ENCODE peak calls at places on chromosomes 6 and 20, in seven cellular contexts. One of them, this sample, is unnamed.

GRCh38 chr6:87700729-87701675 is 1.0 kb downstream of the AKIRIN2 start:
- DNase-seq in G401: peak; percentile 43
- DNase-seq in amniotic stem cell: no peak
- DNase-seq in NCI-H774: peak; percentile 61
- DNase-seq in hippocampal formation: peak; percentile 30
- DNase-seq in AG09319: peak; percentile 67
- DNase-seq in GM12892: no peak
- DNase-seq in this sample: no peak

GRCh38 chr6:141607956-141608355 is 524.8 kb upstream of the GJE1 start:
- DNase-seq in G401: no peak
- DNase-seq in amniotic stem cell: no peak
- DNase-seq in NCI-H774: no peak
- DNase-seq in hippocampal formation: no peak
- DNase-seq in AG09319: no peak
- DNase-seq in GM12892: no peak
- DNase-seq in this sample: no peak

GRCh38 chr6:139587469-139587868 is 213.0 kb upstream of the CITED2 start:
- DNase-seq in G401: no peak
- DNase-seq in amniotic stem cell: no peak
- DNase-seq in NCI-H774: no peak
- DNase-seq in hippocampal formation: no peak
- DNase-seq in AG09319: no peak
- DNase-seq in GM12892: no peak
- DNase-seq in this sample: peak; percentile 90

GRCh38 chr6:112441607-112442006 is 94.5 kb downstream of the RFPL4B start:
- DNase-seq in G401: no peak
- DNase-seq in amniotic stem cell: no peak
- DNase-seq in NCI-H774: no peak
- DNase-seq in hippocampal formation: no peak
- DNase-seq in AG09319: no peak
- DNase-seq in GM12892: no peak
- DNase-seq in this sample: no peak

GRCh38 chr20:19773471-19773870 is 15.4 kb downstream of the RIN2 start:
- DNase-seq in G401: no peak
- DNase-seq in amniotic stem cell: no peak
- DNase-seq in NCI-H774: no peak
- DNase-seq in hippocampal formation: no peak
- DNase-seq in AG09319: no peak
- DNase-seq in GM12892: no peak
- DNase-seq in this sample: no peak

GRCh38 chr6:168013250-168013915 is 15.9 kb downstream of the KIF25 start:
- DNase-seq in G401: no peak
- DNase-seq in amniotic stem cell: no peak
- DNase-seq in NCI-H774: no peak
- DNase-seq in hippocampal formation: no peak
- DNase-seq in AG09319: no peak
- DNase-seq in GM12892: no peak
- DNase-seq in this sample: no peak

GRCh38 chr6:113068569-113068968 is 721.4 kb downstream of the RFPL4B start:
- DNase-seq in G401: no peak
- DNase-seq in amniotic stem cell: no peak
- DNase-seq in NCI-H774: no peak
- DNase-seq in hippocampal formation: no peak
- DNase-seq in AG09319: no peak
- DNase-seq in GM12892: no peak
- DNase-seq in this sample: no peak

GRCh38 chr6:13696226-13696625 is 15.4 kb downstream of the RANBP9 start:
- DNase-seq in G401: no peak
- DNase-seq in amniotic stem cell: peak; percentile 60
- DNase-seq in NCI-H774: no peak
- DNase-seq in hippocampal formation: no peak
- DNase-seq in AG09319: peak; percentile 37
- DNase-seq in GM12892: no peak
- DNase-seq in this sample: peak; percentile 84

GRCh38 chr6:40907198-40907701 is 131.8 kb downstream of the UNC5CL start:
- DNase-seq in G401: peak; percentile 50
- DNase-seq in amniotic stem cell: no peak
- DNase-seq in NCI-H774: peak; percentile 52
- DNase-seq in hippocampal formation: no peak
- DNase-seq in AG09319: no peak
- DNase-seq in GM12892: no peak
- DNase-seq in this sample: no peak

GRCh38 chr6:53250761-53251672 is 97.7 kb downstream of the ELOVL5 start:
- DNase-seq in G401: no peak
- DNase-seq in amniotic stem cell: peak; percentile 29
- DNase-seq in NCI-H774: no peak
- DNase-seq in hippocampal formation: no peak
- DNase-seq in AG09319: no peak
- DNase-seq in GM12892: no peak
- DNase-seq in this sample: peak; percentile 41

GRCh38 chr20:41657655-41658054 is 39.5 kb upstream of the CHD6 start:
- DNase-seq in G401: no peak
- DNase-seq in amniotic stem cell: no peak
- DNase-seq in NCI-H774: no peak
- DNase-seq in hippocampal formation: no peak
- DNase-seq in AG09319: no peak
- DNase-seq in GM12892: no peak
- DNase-seq in this sample: no peak

GRCh38 chr6:138662474-138662873 is 111.1 kb upstream of the CCDC28A start:
- DNase-seq in G401: no peak
- DNase-seq in amniotic stem cell: no peak
- DNase-seq in NCI-H774: no peak
- DNase-seq in hippocampal formation: no peak
- DNase-seq in AG09319: no peak
- DNase-seq in GM12892: no peak
- DNase-seq in this sample: no peak

GRCh38 chr20:59784365-59785117 is 148.9 kb downstream of the SYCP2 start:
- DNase-seq in G401: peak; percentile 65
- DNase-seq in amniotic stem cell: no peak
- DNase-seq in NCI-H774: no peak
- DNase-seq in hippocampal formation: no peak
- DNase-seq in AG09319: no peak
- DNase-seq in GM12892: no peak
- DNase-seq in this sample: no peak